ENCODE peak calls at places on chromosomes 7 and 10, in four cellular contexts. I is lower lobe of right lung, W is prostate gland, S is A549. C is an unnamed sample.

GRCh38 chr10:91010952-91011351 is 90.1 kb upstream of the ANKRD1 start:
- DNase-seq in S (no peak), I (no peak), W (no peak), C (no peak)

GRCh38 chr10:91226093-91226492 is 5.6 kb downstream of the PCGF5 start:
- DNase-seq in W (no peak), S (no peak), I (no peak), C (no peak)

GRCh38 chr10:49092477-49092876 is 22.8 kb downstream of the VSTM4 start:
- DNase-seq in W (no peak), S (no peak), I (no peak), C (no peak)

GRCh38 chr10:124478517-124478916 is 16.9 kb downstream of the LHPP start:
- DNase-seq in W (no peak), I (no peak), S (no peak), C (no peak)

GRCh38 chr7:70092314-70093303 is 494.3 kb downstream of the AUTS2 start:
- DNase-seq in W (no peak), I (no peak), S (no peak), C (no peak)

GRCh38 chr10:100826983-100827818 is 81.8 kb downstream of the PAX2 start:
- DNase-seq in W (no peak), I (no peak), S (peak; percentile 67), C (peak; percentile 49)

GRCh38 chr7:75993689-75994387 is 557 bp downstream of the TMEM120A start:
- DNase-seq in S (peak; percentile 87), W (no peak), I (peak; percentile 65), C (peak; percentile 73)

GRCh38 chr7:104983620-104984539 is 30.1 kb upstream of the KMT2E start:
- DNase-seq in S (peak; percentile 93), I (peak; percentile 94), W (peak; percentile 86), C (peak; percentile 91)

GRCh38 chr7:92609921-92610518 is 19.8 kb upstream of the FAM133B start:
- DNase-seq in W (no peak), S (no peak), I (no peak), C (no peak)

GRCh38 chr7:38728145-38728544 is 97.0 kb upstream of the AMPH start:
- DNase-seq in I (no peak), S (no peak), W (no peak), C (no peak)

GRCh38 chr7:78939669-78940068 is 513.8 kb downstream of the MAGI2 start:
- DNase-seq in W (no peak), S (no peak), I (no peak), C (no peak)

GRCh38 chr10:98301664-98302319 is 33.8 kb upstream of the LOXL4 start:
- DNase-seq in W (no peak), S (no peak), I (no peak), C (no peak)

GRCh38 chr10:26451903-26452302 is 13.8 kb downstream of the APBB1IP start:
- DNase-seq in I (no peak), S (no peak), W (no peak), C (no peak)

GRCh38 chr10:26448292-26448691 is 10.2 kb downstream of the APBB1IP start:
- DNase-seq in W (no peak), I (no peak), S (no peak), C (no peak)

GRCh38 chr10:26446258-26446657 is 8.1 kb downstream of the APBB1IP start:
- DNase-seq in I (no peak), S (no peak), W (no peak), C (no peak)

GRCh38 chr10:26449726-26450125 is 11.6 kb downstream of the APBB1IP start:
- DNase-seq in W (no peak), S (no peak), I (no peak), C (no peak)

DNA sequence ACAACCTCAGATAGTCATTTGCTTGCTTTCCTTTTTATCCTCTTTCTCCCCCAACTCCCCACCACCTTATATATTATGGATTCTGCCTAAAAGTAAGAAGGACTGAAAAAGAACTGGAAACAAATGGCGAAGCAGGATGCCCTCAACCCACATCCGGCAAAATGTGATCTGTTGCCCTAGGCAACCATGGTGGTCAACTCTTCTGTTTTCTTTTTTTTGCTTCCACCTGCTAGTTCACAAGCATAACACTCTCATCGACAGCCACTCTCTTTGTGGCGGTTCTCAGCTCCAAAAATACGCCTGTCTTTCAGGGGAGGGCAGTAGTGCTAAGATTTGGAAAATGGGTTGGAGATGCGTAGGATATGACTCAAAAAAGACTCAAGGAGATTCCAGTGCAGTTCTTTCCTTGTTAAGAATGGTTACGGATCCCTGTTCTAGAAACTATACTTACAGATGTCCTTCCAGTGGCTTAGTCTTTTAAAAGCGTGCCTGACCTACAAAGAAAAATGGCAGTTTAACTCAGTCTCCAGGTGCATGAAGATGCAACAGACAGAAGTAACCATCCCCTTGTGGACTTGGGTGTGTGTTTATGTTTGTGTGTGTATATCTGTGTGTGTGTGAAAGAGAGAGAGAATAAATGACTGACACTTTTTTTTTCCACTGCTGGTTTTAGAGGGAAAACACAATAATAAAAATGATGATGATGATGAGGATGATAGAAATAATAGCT is 10.7 kb downstream of the APBB1IP start:
- DNase-seq in I (no peak), W (no peak), S (no peak), C (no peak)
- H3K4me1 ChIP-seq in I (peaks cover 17% of the 10 kb centered on the region), W (no peaks in the 10 kb centered on the region), S (no peaks in the 10 kb centered on the region), C (no peaks in the 10 kb centered on the region)

GRCh38 chr7:28364082-28364481 is 48.2 kb upstream of the CREB5 start:
- DNase-seq in S (no peak), I (no peak), W (no peak), C (no peak)
- TF ChIP-seq CTCF in S (no peak), I (no peak), W (no peak), C (no peak)

GRCh38 chr7:138002096-138002827 is 376 bp upstream of the CREB3L2 start:
- DNase-seq in S (peak; percentile 92), I (peak; percentile 98), W (peak; percentile 99), C (peak; percentile 99)
- H3K4me3 ChIP-seq in S (peak overlapping the region; percentile 73), I (peak overlapping the region; percentile 91), W (peak overlapping the region; percentile 91), C (peak overlapping the region; percentile 75)

GRCh38 chr10:110825510-110825909 is 46.2 kb upstream of the PDCD4 start:
- DNase-seq in S (no peak), W (no peak), I (no peak), C (no peak)
- H3K4me1 ChIP-seq in S (peaks cover 3% of the 10 kb centered on the region), W (peaks cover 27% of the 10 kb centered on the region), I (peaks cover 12% of the 10 kb centered on the region), C (peaks cover 12% of the 10 kb centered on the region)

DNA sequence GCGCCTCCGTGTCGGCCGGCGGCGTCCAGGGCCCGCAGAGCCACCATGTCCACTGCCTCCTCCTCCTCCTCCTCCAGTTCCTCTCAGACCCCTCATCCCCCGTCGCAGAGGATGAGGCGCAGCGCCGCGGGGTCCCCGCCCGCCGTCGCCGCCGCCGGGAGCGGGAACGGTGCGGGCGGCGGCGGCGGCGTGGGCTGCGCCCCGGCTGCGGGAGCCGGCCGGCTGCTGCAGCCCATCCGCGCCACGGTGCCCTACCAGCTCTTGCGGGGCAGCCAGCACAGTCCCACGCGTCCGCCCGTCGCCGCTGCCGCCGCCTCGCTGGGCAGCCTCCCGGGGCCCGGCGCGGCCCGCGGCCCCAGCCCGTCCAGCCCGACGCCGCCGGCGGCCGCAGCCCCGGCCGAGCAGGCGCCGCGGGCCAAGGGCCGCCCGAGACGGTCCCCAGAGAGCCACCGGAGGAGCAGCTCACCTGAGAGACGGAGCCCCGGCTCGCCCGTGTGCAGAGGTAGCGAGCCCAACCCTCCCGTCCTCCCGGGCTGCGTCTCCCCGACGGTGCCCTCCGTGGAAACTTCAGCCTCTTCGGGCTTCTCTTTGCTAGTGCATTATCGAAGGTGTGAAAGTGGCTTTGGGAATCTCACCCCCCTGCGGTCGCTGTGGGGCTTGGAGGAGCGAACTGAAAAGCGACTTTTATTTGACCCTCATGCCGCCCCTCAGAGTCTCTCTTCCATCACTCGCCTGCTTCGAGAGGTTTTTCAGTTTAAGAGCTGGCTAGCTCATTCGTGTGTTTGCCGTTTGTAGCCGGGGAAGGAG is 913 bp downstream of the GLCCI1 start:
- DNase-seq in S (peak; percentile 34), I (peak; percentile 62), W (peak; percentile 23), C (peak; percentile 74)
- TF ChIP-seq CTCF in S (no peak), I (no peak), W (no peak), C (no peak)

GRCh38 chr7:48087349-48087748 is 1.7 kb upstream of the UPP1 start:
- DNase-seq in W (no peak), I (no peak), S (no peak), C (no peak)

GRCh38 chr7:48084727-48085432 is 4.2 kb upstream of the UPP1 start:
- DNase-seq in I (no peak), S (peak; percentile 88), W (no peak), C (peak; percentile 48)

GRCh38 chr7:48083114-48083830 is 5.8 kb upstream of the UPP1 start:
- DNase-seq in W (no peak), I (no peak), S (no peak), C (no peak)

GRCh38 chr7:48085942-48086341 is 3.1 kb upstream of the UPP1 start:
- DNase-seq in W (no peak), I (no peak), S (no peak), C (peak; percentile 42)

GRCh38 chr7:48085433-48085791 is 3.7 kb upstream of the UPP1 start:
- DNase-seq in S (no peak), W (no peak), I (no peak), C (no peak)
- H3K4me3 ChIP-seq in S (no peak overlapping the region), W (no peak overlapping the region), I (no peak overlapping the region), C (no peak overlapping the region)

C was measured in mucosa of descending colon.